ENCODE peak calls at places on chromosomes 5 and 9, in eight cellular contexts. One of them, this sample, is unnamed.

GRCh38 chr5:164191240-164191639 is 685.8 kb downstream of the MAT2B start:
- DNase-seq in stimulated activated CD4-positive, alpha-beta T cell treated with anti-CD3 and anti-CD28 coated beads, Interleukin-15, amount 100 ng/mL, for 1 hour: no peak
- DNase-seq in tibial artery: no peak
- DNase-seq in GM03348: no peak
- DNase-seq in naive thymus-derived CD8-positive, alpha-beta T cell: no peak
- DNase-seq in cardiac muscle cell: peak
- DNase-seq in activated CD4-positive, alpha-beta T cell treated with anti-CD3 and anti-CD28 coated beads, Interleukin-2, amount 50 U/mL, for 1 hour: no peak
- DNase-seq in mucosa of gallbladder: peak
- DNase-seq in this sample: no peak

GRCh38 chr5:133794771-133795391 is 173.5 kb downstream of the C5orf15 start:
- DNase-seq in naive thymus-derived CD8-positive, alpha-beta T cell: no peak
- DNase-seq in mucosa of gallbladder: no peak
- DNase-seq in GM03348: no peak
- DNase-seq in activated CD4-positive, alpha-beta T cell treated with anti-CD3 and anti-CD28 coated beads, Interleukin-2, amount 50 U/mL, for 1 hour: no peak
- DNase-seq in cardiac muscle cell: no peak
- DNase-seq in stimulated activated CD4-positive, alpha-beta T cell treated with anti-CD3 and anti-CD28 coated beads, Interleukin-15, amount 100 ng/mL, for 1 hour: no peak
- DNase-seq in tibial artery: no peak
- DNase-seq in this sample: no peak

GRCh38 chr5:173866249-173867172 is 21.6 kb upstream of the CPEB4 start:
- DNase-seq in naive thymus-derived CD8-positive, alpha-beta T cell: no peak
- DNase-seq in activated CD4-positive, alpha-beta T cell treated with anti-CD3 and anti-CD28 coated beads, Interleukin-2, amount 50 U/mL, for 1 hour: no peak
- DNase-seq in cardiac muscle cell: no peak
- DNase-seq in stimulated activated CD4-positive, alpha-beta T cell treated with anti-CD3 and anti-CD28 coated beads, Interleukin-15, amount 100 ng/mL, for 1 hour: no peak
- DNase-seq in GM03348: no peak
- DNase-seq in tibial artery: peak
- DNase-seq in mucosa of gallbladder: no peak
- DNase-seq in this sample: no peak

GRCh38 chr9:35538361-35539234 is 48.7 kb downstream of the RUSC2 start:
- DNase-seq in GM03348: peak
- DNase-seq in cardiac muscle cell: peak
- DNase-seq in stimulated activated CD4-positive, alpha-beta T cell treated with anti-CD3 and anti-CD28 coated beads, Interleukin-15, amount 100 ng/mL, for 1 hour: no peak
- DNase-seq in activated CD4-positive, alpha-beta T cell treated with anti-CD3 and anti-CD28 coated beads, Interleukin-2, amount 50 U/mL, for 1 hour: no peak
- DNase-seq in tibial artery: peak
- DNase-seq in naive thymus-derived CD8-positive, alpha-beta T cell: no peak
- DNase-seq in mucosa of gallbladder: peak
- DNase-seq in this sample: no peak

GRCh38 chr5:88833371-88834107 is 49.4 kb downstream of the MEF2C start:
- DNase-seq in mucosa of gallbladder: peak
- DNase-seq in GM03348: peak
- DNase-seq in cardiac muscle cell: peak
- DNase-seq in tibial artery: peak
- DNase-seq in stimulated activated CD4-positive, alpha-beta T cell treated with anti-CD3 and anti-CD28 coated beads, Interleukin-15, amount 100 ng/mL, for 1 hour: no peak
- DNase-seq in naive thymus-derived CD8-positive, alpha-beta T cell: peak
- DNase-seq in activated CD4-positive, alpha-beta T cell treated with anti-CD3 and anti-CD28 coated beads, Interleukin-2, amount 50 U/mL, for 1 hour: peak
- DNase-seq in this sample: no peak

GRCh38 chr9:1759901-1760300 is 255.2 kb upstream of the SMARCA2 start:
- DNase-seq in naive thymus-derived CD8-positive, alpha-beta T cell: no peak
- DNase-seq in cardiac muscle cell: no peak
- DNase-seq in stimulated activated CD4-positive, alpha-beta T cell treated with anti-CD3 and anti-CD28 coated beads, Interleukin-15, amount 100 ng/mL, for 1 hour: no peak
- DNase-seq in GM03348: no peak
- DNase-seq in activated CD4-positive, alpha-beta T cell treated with anti-CD3 and anti-CD28 coated beads, Interleukin-2, amount 50 U/mL, for 1 hour: no peak
- DNase-seq in mucosa of gallbladder: no peak
- DNase-seq in tibial artery: no peak
- DNase-seq in this sample: no peak

GRCh38 chr5:179258922-179259730 is 86.1 kb downstream of the ADAMTS2 start:
- DNase-seq in tibial artery: peak
- DNase-seq in activated CD4-positive, alpha-beta T cell treated with anti-CD3 and anti-CD28 coated beads, Interleukin-2, amount 50 U/mL, for 1 hour: no peak
- DNase-seq in naive thymus-derived CD8-positive, alpha-beta T cell: no peak
- DNase-seq in stimulated activated CD4-positive, alpha-beta T cell treated with anti-CD3 and anti-CD28 coated beads, Interleukin-15, amount 100 ng/mL, for 1 hour: no peak
- DNase-seq in GM03348: no peak
- DNase-seq in cardiac muscle cell: peak
- DNase-seq in mucosa of gallbladder: no peak
- DNase-seq in this sample: no peak

GRCh38 chr5:133849116-133849515 is 119.3 kb downstream of the C5orf15 start:
- DNase-seq in stimulated activated CD4-positive, alpha-beta T cell treated with anti-CD3 and anti-CD28 coated beads, Interleukin-15, amount 100 ng/mL, for 1 hour: no peak
- DNase-seq in tibial artery: peak
- DNase-seq in activated CD4-positive, alpha-beta T cell treated with anti-CD3 and anti-CD28 coated beads, Interleukin-2, amount 50 U/mL, for 1 hour: no peak
- DNase-seq in cardiac muscle cell: no peak
- DNase-seq in mucosa of gallbladder: no peak
- DNase-seq in naive thymus-derived CD8-positive, alpha-beta T cell: no peak
- DNase-seq in GM03348: no peak
- DNase-seq in this sample: no peak

GRCh38 chr9:89352874-89353649 is 34.8 kb downstream of the SECISBP2 start:
- DNase-seq in tibial artery: no peak
- DNase-seq in cardiac muscle cell: no peak
- DNase-seq in stimulated activated CD4-positive, alpha-beta T cell treated with anti-CD3 and anti-CD28 coated beads, Interleukin-15, amount 100 ng/mL, for 1 hour: no peak
- DNase-seq in mucosa of gallbladder: no peak
- DNase-seq in activated CD4-positive, alpha-beta T cell treated with anti-CD3 and anti-CD28 coated beads, Interleukin-2, amount 50 U/mL, for 1 hour: no peak
- DNase-seq in naive thymus-derived CD8-positive, alpha-beta T cell: no peak
- DNase-seq in GM03348: no peak
- DNase-seq in this sample: no peak

GRCh38 chr5:127919818-127920217 is 163.7 kb upstream of the SLC12A2 start:
- DNase-seq in naive thymus-derived CD8-positive, alpha-beta T cell: no peak
- DNase-seq in mucosa of gallbladder: no peak
- DNase-seq in stimulated activated CD4-positive, alpha-beta T cell treated with anti-CD3 and anti-CD28 coated beads, Interleukin-15, amount 100 ng/mL, for 1 hour: no peak
- DNase-seq in GM03348: no peak
- DNase-seq in tibial artery: no peak
- DNase-seq in activated CD4-positive, alpha-beta T cell treated with anti-CD3 and anti-CD28 coated beads, Interleukin-2, amount 50 U/mL, for 1 hour: no peak
- DNase-seq in cardiac muscle cell: no peak
- DNase-seq in this sample: no peak

GRCh38 chr5:143304836-143305475 is 98.5 kb downstream of the NR3C1 start:
- DNase-seq in naive thymus-derived CD8-positive, alpha-beta T cell: no peak
- DNase-seq in GM03348: no peak
- DNase-seq in cardiac muscle cell: no peak
- DNase-seq in activated CD4-positive, alpha-beta T cell treated with anti-CD3 and anti-CD28 coated beads, Interleukin-2, amount 50 U/mL, for 1 hour: no peak
- DNase-seq in tibial artery: no peak
- DNase-seq in stimulated activated CD4-positive, alpha-beta T cell treated with anti-CD3 and anti-CD28 coated beads, Interleukin-15, amount 100 ng/mL, for 1 hour: no peak
- DNase-seq in mucosa of gallbladder: no peak
- DNase-seq in this sample: no peak

GRCh38 chr5:76999451-76999850 is 30.8 kb upstream of the AGGF1 start:
- DNase-seq in stimulated activated CD4-positive, alpha-beta T cell treated with anti-CD3 and anti-CD28 coated beads, Interleukin-15, amount 100 ng/mL, for 1 hour: no peak
- DNase-seq in GM03348: peak
- DNase-seq in naive thymus-derived CD8-positive, alpha-beta T cell: no peak
- DNase-seq in mucosa of gallbladder: no peak
- DNase-seq in activated CD4-positive, alpha-beta T cell treated with anti-CD3 and anti-CD28 coated beads, Interleukin-2, amount 50 U/mL, for 1 hour: no peak
- DNase-seq in cardiac muscle cell: peak
- DNase-seq in tibial artery: no peak
- DNase-seq in this sample: no peak

GRCh38 chr5:80958611-80959010 is 1.6 kb upstream of the RASGRF2 start:
- DNase-seq in tibial artery: no peak
- DNase-seq in cardiac muscle cell: no peak
- DNase-seq in stimulated activated CD4-positive, alpha-beta T cell treated with anti-CD3 and anti-CD28 coated beads, Interleukin-15, amount 100 ng/mL, for 1 hour: no peak
- DNase-seq in GM03348: no peak
- DNase-seq in naive thymus-derived CD8-positive, alpha-beta T cell: no peak
- DNase-seq in activated CD4-positive, alpha-beta T cell treated with anti-CD3 and anti-CD28 coated beads, Interleukin-2, amount 50 U/mL, for 1 hour: no peak
- DNase-seq in mucosa of gallbladder: no peak
- DNase-seq in this sample: no peak

GRCh38 chr5:60856059-60856458 is 12.0 kb upstream of the ELOVL7 start:
- DNase-seq in naive thymus-derived CD8-positive, alpha-beta T cell: no peak
- DNase-seq in stimulated activated CD4-positive, alpha-beta T cell treated with anti-CD3 and anti-CD28 coated beads, Interleukin-15, amount 100 ng/mL, for 1 hour: no peak
- DNase-seq in cardiac muscle cell: peak
- DNase-seq in mucosa of gallbladder: no peak
- DNase-seq in tibial artery: no peak
- DNase-seq in GM03348: peak
- DNase-seq in activated CD4-positive, alpha-beta T cell treated with anti-CD3 and anti-CD28 coated beads, Interleukin-2, amount 50 U/mL, for 1 hour: no peak
- DNase-seq in this sample: no peak

GRCh38 chr9:128495804-128496417 is 8.6 kb upstream of the GLE1 start:
- DNase-seq in tibial artery: peak
- DNase-seq in cardiac muscle cell: no peak
- DNase-seq in mucosa of gallbladder: no peak
- DNase-seq in stimulated activated CD4-positive, alpha-beta T cell treated with anti-CD3 and anti-CD28 coated beads, Interleukin-15, amount 100 ng/mL, for 1 hour: no peak
- DNase-seq in GM03348: no peak
- DNase-seq in activated CD4-positive, alpha-beta T cell treated with anti-CD3 and anti-CD28 coated beads, Interleukin-2, amount 50 U/mL, for 1 hour: no peak
- DNase-seq in naive thymus-derived CD8-positive, alpha-beta T cell: no peak
- DNase-seq in this sample: no peak

GRCh38 chr9:2087500-2088313 is 72.6 kb downstream of the SMARCA2 start:
- DNase-seq in cardiac muscle cell: peak
- DNase-seq in naive thymus-derived CD8-positive, alpha-beta T cell: peak
- DNase-seq in GM03348: peak
- DNase-seq in activated CD4-positive, alpha-beta T cell treated with anti-CD3 and anti-CD28 coated beads, Interleukin-2, amount 50 U/mL, for 1 hour: no peak
- DNase-seq in stimulated activated CD4-positive, alpha-beta T cell treated with anti-CD3 and anti-CD28 coated beads, Interleukin-15, amount 100 ng/mL, for 1 hour: no peak
- DNase-seq in mucosa of gallbladder: no peak
- DNase-seq in tibial artery: no peak
- DNase-seq in this sample: no peak

This sample was measured in activated CD4-positive, CD25-positive, alpha-beta regulatory T cell.